ENCODE peak calls at places on chromosomes 6 and 20, in nine cellular contexts. F is NCI-H1092 treated with DMSO at 0.1 percent for 48 hours; C is tibial artery; N is EL; U is esophagus squamous epithelium; B is CD4-positive, CD25-positive, alpha-beta regulatory T cell; A is AG10803; H is NCI-H524; J is stromal cell of bone marrow. W is an unnamed sample.

GRCh38 chr6:161917645-161918044 is 643.8 kb upstream of the AGPAT4 start:
- DNase-seq in F (peak), C (no peak), N (no peak), U (no peak), B (no peak), A (no peak), H (peak), J (no peak), W (no peak)

GRCh38 chr6:56222509-56222908 is 24.9 kb downstream of the COL21A1 start:
- DNase-seq in F (no peak), C (no peak), N (peak), U (no peak), B (no peak), A (peak), H (no peak), J (peak), W (no peak)

GRCh38 chr6:28105286-28105685 is 19.1 kb upstream of the ZSCAN16 start:
- DNase-seq in F (no peak), C (no peak), N (peak), U (no peak), B (no peak), A (no peak), H (peak), J (no peak), W (no peak)

GRCh38 chr20:36435799-36436541 is 105.3 kb upstream of the MYL9 start:
- DNase-seq in F (no peak), C (peak), N (peak), U (no peak), B (peak), A (peak), H (peak), J (no peak), W (peak)

GRCh38 chr20:59752101-59752586 is 147.8 kb downstream of the PHACTR3 start:
- DNase-seq in F (no peak), C (no peak), N (no peak), U (no peak), B (no peak), A (peak), H (no peak), J (no peak), W (no peak)

GRCh38 chr6:81465859-81466258 is 286.6 kb downstream of the TENT5A start:
- DNase-seq in F (peak), C (no peak), N (peak), U (no peak), B (no peak), A (peak), H (peak), J (no peak), W (no peak)

GRCh38 chr6:15265787-15266186 is 19.9 kb downstream of the JARID2 start:
- DNase-seq in F (no peak), C (no peak), N (no peak), U (no peak), B (no peak), A (no peak), H (no peak), J (no peak), W (no peak)

GRCh38 chr20:64112691-64113443 is 5.5 kb upstream of the NPBWR2 start:
- DNase-seq in F (no peak), C (no peak), N (no peak), U (no peak), B (no peak), A (no peak), H (no peak), J (no peak), W (no peak)

GRCh38 chr6:167932468-167933276 is 64.8 kb upstream of the KIF25 start:
- DNase-seq in F (no peak), C (no peak), N (no peak), U (no peak), B (no peak), A (peak), H (no peak), J (no peak), W (no peak)

GRCh38 chr6:35677456-35677855 is 11.3 kb downstream of the FKBP5 start:
- DNase-seq in F (no peak), C (no peak), N (no peak), U (no peak), B (no peak), A (no peak), H (no peak), J (no peak), W (no peak)

GRCh38 chr6:108561742-108562502 is 1.2 kb downstream of the FOXO3 start:
- DNase-seq in F (no peak), C (no peak), N (peak), U (no peak), B (no peak), A (no peak), H (peak), J (no peak), W (no peak)

GRCh38 chr6:146028250-146028789 is 542 bp upstream of the GRM1 start:
- DNase-seq in F (no peak), C (peak), N (peak), U (no peak), B (peak), A (peak), H (peak), J (peak), W (no peak)

GRCh38 chr6:138389551-138389950 is 11.8 kb downstream of the SMIM28 start:
- DNase-seq in F (no peak), C (no peak), N (no peak), U (no peak), B (no peak), A (no peak), H (no peak), J (no peak), W (no peak)

GRCh38 chr6:108528878-108529277 is 31.8 kb upstream of the FOXO3 start:
- DNase-seq in F (no peak), C (no peak), N (no peak), U (no peak), B (no peak), A (peak), H (no peak), J (no peak), W (no peak)

GRCh38 chr20:5041433-5041832 is 40.1 kb upstream of the SLC23A2 start:
- DNase-seq in F (no peak), C (no peak), N (peak), U (no peak), B (no peak), A (peak), H (no peak), J (peak), W (no peak)

GRCh38 chr20:44866703-44867335 is 18.7 kb upstream of the YWHAB start:
- DNase-seq in F (no peak), C (no peak), N (no peak), U (no peak), B (no peak), A (peak), H (no peak), J (no peak), W (no peak)

GRCh38 chr6:139637766-139638165 is 263.3 kb upstream of the CITED2 start:
- DNase-seq in F (no peak), C (no peak), N (no peak), U (no peak), B (no peak), A (no peak), H (no peak), J (no peak), W (no peak)

GRCh38 chr20:5674176-5674660 is 76.0 kb upstream of the SHLD1 start:
- DNase-seq in F (no peak), C (no peak), N (no peak), U (no peak), B (peak), A (no peak), H (no peak), J (no peak), W (peak)

GRCh38 chr6:107187630-107188029 is 72.3 kb upstream of the BEND3 start:
- DNase-seq in F (no peak), C (no peak), N (no peak), U (no peak), B (no peak), A (no peak), H (no peak), J (no peak), W (no peak)

GRCh38 chr6:137415127-137415833 is 78.9 kb downstream of the OLIG3 start:
- DNase-seq in F (no peak), C (peak), N (peak), U (no peak), B (peak), A (peak), H (peak), J (peak), W (peak)

GRCh38 chr20:37282558-37282957 is 6.9 kb upstream of the MANBAL start:
- DNase-seq in F (no peak), C (no peak), N (peak), U (no peak), B (no peak), A (peak), H (peak), J (peak), W (no peak)

GRCh38 chr6:167302796-167303195 is 11.7 kb downstream of the UNC93A start:
- DNase-seq in F (no peak), C (no peak), N (no peak), U (no peak), B (no peak), A (no peak), H (no peak), J (no peak), W (no peak)

GRCh38 chr6:87700729-87701675 is 1.0 kb downstream of the AKIRIN2 start:
- DNase-seq in F (peak), C (no peak), N (peak), U (no peak), B (peak), A (peak), H (peak), J (peak), W (peak)

GRCh38 chr20:21395666-21396044 is 1.7 kb downstream of the NKX2-4 start:
- DNase-seq in F (peak), C (no peak), N (no peak), U (no peak), B (peak), A (no peak), H (no peak), J (no peak), W (no peak)

W was measured in NCI-H774.